ENCODE peak calls at places on chromosomes 4 and X, in six cellular contexts. I is amniotic stem cell; K is NCI-H2081; R is activated CD8-positive, alpha-beta T cell treated with anti-CD3 and anti-CD28 coated beads, Interleukin-2, amount 10 ng/mL, durations not matched to agents 7 days and 5 days; M is NCI-H82; F is HFF-Myc. X is an unnamed sample.

GRCh38 chr4:80266267-80266901 is at the start of gene FGF5:
- DNase-seq in I (peak), F (peak), K (peak), R (no peak), M (peak), X (peak)

GRCh38 chr4:54050214-54050904 is 14.0 kb downstream of the CHIC2 start:
- DNase-seq in M (no peak), F (no peak), K (no peak), I (no peak), R (no peak), X (peak)

GRCh38 chrX:79259073-79259689 is 108.0 kb downstream of the ITM2A start:
- DNase-seq in F (no peak), K (no peak), R (peak), I (no peak), M (no peak), X (no peak)

GRCh38 chr4:187387709-187388108 is 607.9 kb upstream of the ZFP42 start:
- DNase-seq in R (no peak), I (peak), F (no peak), M (no peak), K (no peak), X (peak)

GRCh38 chrX:16839852-16840460 is 30.2 kb downstream of the RBBP7 start:
- DNase-seq in F (no peak), R (no peak), K (no peak), M (peak), I (peak), X (peak)

GRCh38 chr4:165060938-165061337 is 7.3 kb downstream of the TRIM75 start:
- DNase-seq in I (no peak), M (peak), R (no peak), K (no peak), F (no peak), X (peak)

GRCh38 chr4:178102139-178102538 is 659.9 kb upstream of the AGA start:
- DNase-seq in R (no peak), F (no peak), I (no peak), K (no peak), M (no peak), X (no peak)

GRCh38 chr4:3836802-3837601 is 70.8 kb downstream of the ADRA2C start:
- DNase-seq in F (no peak), I (no peak), K (no peak), M (peak), R (peak), X (no peak)

GRCh38 chr4:161990721-161991120 is 173.1 kb downstream of the FSTL5 start:
- DNase-seq in K (no peak), R (no peak), I (no peak), F (no peak), M (no peak), X (no peak)

GRCh38 chr4:56704074-56704473 is 23.0 kb upstream of the HOPX start:
- DNase-seq in K (no peak), F (no peak), M (no peak), R (no peak), I (no peak), X (no peak)

GRCh38 chrX:150587585-150588503 is 19.4 kb downstream of the MTM1 start:
- DNase-seq in M (peak), R (peak), K (no peak), I (no peak), F (no peak), X (peak)

X was measured in EH.